ENCODE peak calls at places on chromosomes 4 and X, in four cellular contexts. P is fibroblast of lung, V is cardiac fibroblast, H is astrocyte of the spinal cord. C is an unnamed sample.

GRCh38 chr4:118348886-118349285 is 3.9 kb downstream of the PRSS12 start:
- DNase-seq in H (no peak), P (no peak), V (no peak), C (no peak)

GRCh38 chr4:3317656-3318211 is 24.9 kb downstream of the RGS12 start:
- DNase-seq in V (no peak), P (no peak), H (no peak), C (no peak)

GRCh38 chrX:136251042-136251991 is at the start of gene MAP7D3:
- DNase-seq in V (peak), P (peak), H (peak), C (peak)

GRCh38 chr4:52822583-52823477 is 39.3 kb upstream of the RASL11B start:
- DNase-seq in P (peak), H (peak), V (peak), C (no peak)

GRCh38 chrX:150363561-150364346 is 637 bp downstream of the MAMLD1 start:
- DNase-seq in V (peak), H (peak), P (peak), C (no peak)

GRCh38 chr4:156294577-156294976 is 340.9 kb upstream of the CTSO start:
- DNase-seq in H (peak), P (peak), V (peak), C (peak)

GRCh38 chrX:135389717-135390116 is 32.0 kb upstream of the SMIM10L2A start:
- DNase-seq in P (no peak), H (no peak), V (no peak), C (no peak)

GRCh38 chrX:78048036-78048435 is 56.0 kb upstream of the PGK1 start:
- DNase-seq in P (no peak), V (no peak), H (no peak), C (no peak)

GRCh38 chrX:134538316-134538715 is 78.4 kb downstream of the HPRT1 start:
- DNase-seq in V (no peak), P (no peak), H (no peak), C (no peak)

GRCh38 chrX:70481424-70481823 is 36.8 kb downstream of the DLG3 start:
- DNase-seq in H (no peak), V (peak), P (no peak), C (no peak)

GRCh38 chrX:131677655-131678628 is 134.1 kb downstream of the OR13H1 start:
- DNase-seq in P (peak), V (peak), H (peak), C (peak)

GRCh38 chr4:22129454-22130075 is 181.0 kb upstream of the KCNIP4 start:
- DNase-seq in P (peak), V (peak), H (peak), C (no peak)

GRCh38 chr4:176642472-176642871 is 150.2 kb downstream of the VEGFC start:
- DNase-seq in P (no peak), H (no peak), V (no peak), C (peak)

GRCh38 chr4:106587558-106587957 is 219.0 kb upstream of the GIMD1 start:
- DNase-seq in V (peak), H (peak), P (no peak), C (no peak)

GRCh38 chr4:151238477-151238876 is 38.5 kb upstream of the PRSS48 start:
- DNase-seq in V (peak), H (peak), P (peak), C (no peak)

GRCh38 chr4:4364061-4364460 is 22.8 kb upstream of the NSG1 start:
- DNase-seq in P (no peak), V (no peak), H (no peak), C (no peak)

GRCh38 chr4:98474408-98474844 is 184.0 kb downstream of the TSPAN5 start:
- DNase-seq in P (peak), V (peak), H (peak), C (no peak)

GRCh38 chrX:5957506-5957905 is 271.2 kb downstream of the NLGN4X start:
- DNase-seq in H (peak), V (peak), P (no peak), C (no peak)

GRCh38 chrX:108224218-108224617 is 132.6 kb downstream of the ATG4A start:
- DNase-seq in V (no peak), P (peak), H (peak), C (no peak)

GRCh38 chr4:183328832-183329231 is 6.6 kb upstream of the CLDN24 start:
- DNase-seq in P (no peak), V (peak), H (peak), C (no peak)

GRCh38 chrX:54043084-54043483 is 1.2 kb downstream of the PHF8 start:
- DNase-seq in H (no peak), P (no peak), V (no peak), C (no peak)

GRCh38 chrX:54045563-54046228 is 1.4 kb upstream of the PHF8 start:
- DNase-seq in V (no peak), H (no peak), P (no peak), C (no peak)

GRCh38 chrX:54044877-54045328 is 630 bp upstream of the PHF8 start:
- DNase-seq in V (no peak), H (no peak), P (no peak), C (no peak)

GRCh38 chrX:54043696-54044125 is 562 bp downstream of the PHF8 start:
- DNase-seq in H (no peak), P (no peak), V (peak), C (no peak)

DNA sequence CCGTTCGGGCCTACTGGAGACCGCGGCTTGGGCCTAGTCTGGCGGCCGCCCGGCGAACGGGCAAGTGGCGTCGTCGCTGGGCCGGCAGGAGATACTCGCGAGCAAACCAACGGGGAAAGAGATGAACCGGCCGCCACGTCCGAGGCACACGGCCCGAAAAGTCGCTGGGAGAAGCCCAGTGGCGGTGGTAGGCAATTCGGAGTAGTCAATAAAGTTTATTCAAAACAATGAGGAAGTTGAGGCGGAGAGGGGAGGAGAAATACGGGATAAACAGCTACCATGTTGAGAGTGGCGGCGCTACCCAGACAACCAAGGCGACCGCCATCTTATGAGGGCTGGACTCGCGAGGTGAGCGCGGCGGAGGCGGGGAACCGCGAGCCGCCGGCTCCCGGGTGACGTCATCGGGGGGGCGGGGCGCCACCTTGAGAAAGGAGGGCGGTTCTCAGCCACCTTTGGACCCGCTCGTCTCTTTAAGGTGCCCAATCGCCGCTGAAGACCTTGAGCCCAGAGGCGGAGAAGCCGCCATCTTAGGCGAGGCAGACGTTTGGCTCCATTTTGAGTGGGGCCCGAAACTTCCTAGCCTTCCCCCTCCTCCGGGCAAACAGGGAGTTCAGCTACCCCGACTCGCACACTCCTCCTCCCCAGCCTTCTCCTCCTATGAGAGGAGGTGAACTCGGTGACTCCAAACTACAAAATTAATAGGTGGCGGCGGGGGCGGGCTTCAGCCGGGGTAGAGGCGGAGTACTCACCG is at the start of gene PHF8:
- DNase-seq in V (peak), P (peak), H (peak), C (peak)
- TF ChIP-seq CTCF in V (peak), P (no peak), H (no peak), C (no peak)

DNA sequence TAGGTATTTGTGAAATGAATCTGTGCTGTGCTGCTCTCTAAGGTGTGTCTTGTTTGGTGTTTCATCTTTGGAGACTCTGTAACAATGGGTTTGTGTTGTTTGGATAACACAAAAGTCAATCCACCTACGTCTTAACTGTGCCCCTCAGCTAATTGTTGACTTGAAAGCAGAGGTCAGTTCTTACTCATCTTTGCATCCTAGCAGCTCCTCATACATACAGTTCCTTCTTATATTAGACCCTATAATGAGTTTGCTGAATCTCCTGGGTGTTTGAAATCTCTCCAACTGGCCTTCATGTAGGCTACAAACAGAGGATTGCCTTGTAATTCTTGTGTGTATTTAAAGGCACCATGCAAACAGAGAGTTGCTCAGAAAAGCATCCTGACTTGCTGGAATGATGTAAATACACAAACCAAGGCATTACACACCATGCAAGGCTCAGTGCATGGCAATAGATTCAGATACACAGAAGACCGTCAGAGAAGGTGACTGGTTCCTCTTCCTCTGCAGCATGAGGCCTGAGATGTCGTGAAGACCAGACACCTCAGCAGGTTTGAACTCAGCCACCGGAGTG is 220.0 kb upstream of the JADE1 start:
- DNase-seq in V (no peak), H (no peak), P (no peak), C (no peak)
- TF ChIP-seq CTCF in V (no peak), H (no peak), P (no peak), C (no peak)

GRCh38 chr4:113684534-113685091 is 76.9 kb downstream of the CAMK2D start:
- DNase-seq in V (peak), H (peak), P (peak), C (no peak)
- TF ChIP-seq CTCF in V (peak), H (peak), P (peak), C (peak)

GRCh38 chr4:161252520-161253141 is 911.2 kb downstream of the FSTL5 start:
- DNase-seq in V (peak), P (peak), H (peak), C (no peak)
- TF ChIP-seq CTCF in V (peak), P (peak), H (peak), C (peak)

GRCh38 chr4:85142451-85142850 is 176.0 kb upstream of the WDFY3 start:
- DNase-seq in P (no peak), H (no peak), V (no peak), C (no peak)
- TF ChIP-seq CTCF in P (no peak), H (no peak), V (no peak), C (no peak)

GRCh38 chr4:74969507-74970474 is 36.9 kb downstream of the PARM1 start:
- DNase-seq in V (peak), P (no peak), H (no peak), C (no peak)
- TF ChIP-seq CTCF in V (peak), P (no peak), H (no peak), C (no peak)